ENCODE peak calls at places on chromosomes 6 and 20, in ten cellular contexts. N is LHCN-M2, V is LoVo, R is NCI-H774, G is KG1, F is choroid plexus epithelial cell, Y is stomach, Z is astrocyte of the hippocampus, J is T-helper 2 cell, B is kidney. D is an unnamed sample.

GRCh38 chr20:10739575-10739974 is 65.8 kb upstream of the JAG1 start:
- DNase-seq in J (no peak), Y (no peak), R (no peak), Z (no peak), V (peak; percentile 48), G (no peak), F (peak; percentile 45), N (no peak), B (no peak), D (peak; percentile 17)

GRCh38 chr6:11419763-11420453 is 117.6 kb upstream of the TMEM170B start:
- DNase-seq in Z (no peak), V (no peak), G (no peak), Y (no peak), J (no peak), F (no peak), N (no peak), B (no peak), R (no peak), D (no peak)

GRCh38 chr20:13331536-13331935 is 110.5 kb downstream of the ISM1 start:
- DNase-seq in Y (no peak), G (no peak), F (peak; percentile 37), N (peak; percentile 40), B (no peak), Z (peak; percentile 46), J (no peak), V (no peak), R (no peak), D (no peak)

GRCh38 chr20:59945175-59945574 is 5.0 kb downstream of the FAM217B start:
- DNase-seq in F (no peak), J (no peak), Y (no peak), N (no peak), Z (peak; percentile 26), R (no peak), B (no peak), V (no peak), G (no peak), D (no peak)

GRCh38 chr6:19836799-19837510 is at the start of gene ID4:
- DNase-seq in Z (peak; percentile 99), J (no peak), G (no peak), R (peak; percentile 69), Y (peak; percentile 89), F (peak; percentile 96), B (peak; percentile 99), V (no peak), N (no peak), D (no peak)

GRCh38 chr6:107124934-107125348 is 9.6 kb upstream of the BEND3 start:
- DNase-seq in Z (peak; percentile 11), B (no peak), J (no peak), V (no peak), N (no peak), R (peak; percentile 47), Y (no peak), F (peak; percentile 16), G (no peak), D (peak; percentile 60)

GRCh38 chr6:24430086-24430485 is 27.4 kb downstream of the MRS2 start:
- DNase-seq in G (no peak), B (no peak), J (no peak), Z (no peak), Y (no peak), N (peak; percentile 21), R (no peak), V (no peak), F (no peak), D (no peak)

GRCh38 chr20:57422254-57422653 is 31.1 kb downstream of the RBM38 start:
- DNase-seq in N (no peak), G (no peak), Y (no peak), F (no peak), R (no peak), Z (no peak), J (no peak), B (no peak), V (no peak), D (no peak)

GRCh38 chr20:8020314-8021079 is 936 bp upstream of the TMX4 start:
- DNase-seq in R (peak; percentile 4), V (no peak), J (peak; percentile 88), F (no peak), Z (no peak), G (no peak), B (no peak), Y (no peak), N (no peak), D (peak; percentile 76)

D was measured in GM12865.